ENCODE peak calls at places on chromosomes 1 and 21, in eight cellular contexts. One of them, this sample, is unnamed.

GRCh38 chr1:9809122-9809521 is 14.6 kb downstream of the CLSTN1 start:
- DNase-seq in thyroid gland: peak; percentile 62
- DNase-seq in ovary: no peak
- DNase-seq in BJ: no peak
- DNase-seq in left ventricle myocardium inferior: no peak
- DNase-seq in CD8-positive, alpha-beta memory T cell: no peak
- DNase-seq in pancreas: no peak
- DNase-seq in left lung: no peak
- DNase-seq in this sample: no peak

GRCh38 chr1:116699605-116700004 is 32.1 kb upstream of the IGSF3 start:
- DNase-seq in thyroid gland: no peak
- DNase-seq in ovary: no peak
- DNase-seq in BJ: no peak
- DNase-seq in left ventricle myocardium inferior: no peak
- DNase-seq in CD8-positive, alpha-beta memory T cell: no peak
- DNase-seq in pancreas: no peak
- DNase-seq in left lung: no peak
- DNase-seq in this sample: no peak

GRCh38 chr1:223827193-223827663 is 18.5 kb downstream of the TP53BP2 start:
- DNase-seq in thyroid gland: no peak
- DNase-seq in ovary: no peak
- DNase-seq in BJ: no peak
- DNase-seq in left ventricle myocardium inferior: no peak
- DNase-seq in CD8-positive, alpha-beta memory T cell: no peak
- DNase-seq in pancreas: no peak
- DNase-seq in left lung: no peak
- DNase-seq in this sample: no peak

GRCh38 chr1:44131411-44131810 is 10.0 kb downstream of the KLF18 start:
- DNase-seq in thyroid gland: no peak
- DNase-seq in ovary: no peak
- DNase-seq in BJ: no peak
- DNase-seq in left ventricle myocardium inferior: no peak
- DNase-seq in CD8-positive, alpha-beta memory T cell: no peak
- DNase-seq in pancreas: no peak
- DNase-seq in left lung: no peak
- DNase-seq in this sample: no peak

GRCh38 chr1:74964508-74964907 is 169.7 kb upstream of the LHX8 start:
- DNase-seq in thyroid gland: peak; percentile 88
- DNase-seq in ovary: no peak
- DNase-seq in BJ: no peak
- DNase-seq in left ventricle myocardium inferior: no peak
- DNase-seq in CD8-positive, alpha-beta memory T cell: no peak
- DNase-seq in pancreas: peak; percentile 13
- DNase-seq in left lung: no peak
- DNase-seq in this sample: no peak

GRCh38 chr1:202586018-202586821 is 124.0 kb downstream of the SYT2 start:
- DNase-seq in thyroid gland: peak; percentile 40
- DNase-seq in ovary: no peak
- DNase-seq in BJ: no peak
- DNase-seq in left ventricle myocardium inferior: no peak
- DNase-seq in CD8-positive, alpha-beta memory T cell: no peak
- DNase-seq in pancreas: peak; percentile 23
- DNase-seq in left lung: no peak
- DNase-seq in this sample: no peak

GRCh38 chr1:164950453-164951052 is 391.6 kb downstream of the PBX1 start:
- DNase-seq in thyroid gland: no peak
- DNase-seq in ovary: no peak
- DNase-seq in BJ: no peak
- DNase-seq in left ventricle myocardium inferior: no peak
- DNase-seq in CD8-positive, alpha-beta memory T cell: no peak
- DNase-seq in pancreas: no peak
- DNase-seq in left lung: no peak
- DNase-seq in this sample: no peak

GRCh38 chr21:45934071-45934470 is 47.5 kb upstream of the COL6A1 start:
- DNase-seq in thyroid gland: no peak
- DNase-seq in ovary: no peak
- DNase-seq in BJ: no peak
- DNase-seq in left ventricle myocardium inferior: no peak
- DNase-seq in CD8-positive, alpha-beta memory T cell: no peak
- DNase-seq in pancreas: no peak
- DNase-seq in left lung: peak; percentile 42
- DNase-seq in this sample: no peak

GRCh38 chr1:117681093-117681950 is 75.5 kb downstream of the TENT5C start:
- DNase-seq in thyroid gland: no peak
- DNase-seq in ovary: no peak
- DNase-seq in BJ: no peak
- DNase-seq in left ventricle myocardium inferior: no peak
- DNase-seq in CD8-positive, alpha-beta memory T cell: no peak
- DNase-seq in pancreas: no peak
- DNase-seq in left lung: no peak
- DNase-seq in this sample: no peak

GRCh38 chr1:244953865-244954264 is 89.5 kb upstream of the HNRNPU start:
- DNase-seq in thyroid gland: no peak
- DNase-seq in ovary: no peak
- DNase-seq in BJ: no peak
- DNase-seq in left ventricle myocardium inferior: no peak
- DNase-seq in CD8-positive, alpha-beta memory T cell: no peak
- DNase-seq in pancreas: no peak
- DNase-seq in left lung: no peak
- DNase-seq in this sample: no peak

GRCh38 chr1:94514095-94514727 is 27.3 kb downstream of the F3 start:
- DNase-seq in thyroid gland: peak; percentile 44
- DNase-seq in ovary: no peak
- DNase-seq in BJ: no peak
- DNase-seq in left ventricle myocardium inferior: no peak
- DNase-seq in CD8-positive, alpha-beta memory T cell: no peak
- DNase-seq in pancreas: no peak
- DNase-seq in left lung: no peak
- DNase-seq in this sample: peak; percentile 42

GRCh38 chr1:43864111-43865045 is 69.2 kb upstream of the ARTN start:
- DNase-seq in thyroid gland: peak; percentile 26
- DNase-seq in ovary: no peak
- DNase-seq in BJ: no peak
- DNase-seq in left ventricle myocardium inferior: no peak
- DNase-seq in CD8-positive, alpha-beta memory T cell: no peak
- DNase-seq in pancreas: no peak
- DNase-seq in left lung: no peak
- DNase-seq in this sample: no peak

DNA sequence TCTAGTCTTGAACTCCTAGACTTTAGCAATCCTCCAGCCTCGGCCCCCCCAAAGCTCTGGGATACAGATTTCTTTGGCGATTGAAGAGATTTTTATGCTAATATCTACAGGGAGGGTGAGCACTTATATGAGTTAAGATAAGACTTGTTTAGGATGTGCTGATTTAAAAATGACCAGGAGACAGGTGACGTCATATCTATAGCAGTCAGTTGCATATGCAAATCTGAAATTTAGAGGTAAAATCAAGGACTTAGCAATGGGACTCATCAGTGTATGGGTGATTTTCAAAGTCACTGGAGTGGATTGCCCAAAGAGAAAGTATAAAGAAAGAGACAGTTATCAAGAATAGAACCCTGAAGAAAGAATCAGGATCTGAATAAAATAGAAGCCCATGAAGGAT is 394.5 kb downstream of the ADGRL2 start:
- DNase-seq in thyroid gland: no peak
- DNase-seq in ovary: no peak
- DNase-seq in BJ: no peak
- DNase-seq in left ventricle myocardium inferior: no peak
- DNase-seq in CD8-positive, alpha-beta memory T cell: no peak
- DNase-seq in pancreas: no peak
- DNase-seq in left lung: no peak
- DNase-seq in this sample: no peak
- H3K36me3 ChIP-seq in thyroid gland: no peaks in the 10 kb centered on the region
- H3K36me3 ChIP-seq in ovary: no peaks in the 10 kb centered on the region
- H3K36me3 ChIP-seq in BJ: no peaks in the 10 kb centered on the region
- H3K36me3 ChIP-seq in left ventricle myocardium inferior: no peaks in the 10 kb centered on the region
- H3K36me3 ChIP-seq in CD8-positive, alpha-beta memory T cell: no peaks in the 10 kb centered on the region
- H3K36me3 ChIP-seq in pancreas: no peaks in the 10 kb centered on the region
- H3K36me3 ChIP-seq in left lung: no peaks in the 10 kb centered on the region
- H3K36me3 ChIP-seq in this sample: no peaks in the 10 kb centered on the region

DNA sequence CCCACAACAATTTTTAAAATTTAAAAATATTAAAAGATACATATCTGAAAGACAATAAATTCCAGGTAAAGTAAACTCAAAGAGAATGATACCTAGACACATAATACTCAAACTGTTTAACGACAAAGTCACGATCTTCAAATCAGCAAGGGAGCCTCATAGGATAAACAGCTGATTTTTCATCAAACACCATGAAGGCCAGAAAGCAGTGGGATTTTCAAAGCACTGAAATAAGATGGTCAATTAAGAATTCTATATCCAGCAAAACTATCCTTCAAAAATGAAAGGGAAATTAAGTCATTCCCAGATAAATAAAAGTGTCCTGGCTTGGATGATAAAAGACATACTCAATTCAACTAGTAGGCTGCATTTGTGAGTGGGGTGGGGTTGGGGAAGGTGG is 100.5 kb downstream of the TIAM1 start:
- DNase-seq in thyroid gland: no peak
- DNase-seq in ovary: no peak
- DNase-seq in BJ: no peak
- DNase-seq in left ventricle myocardium inferior: no peak
- DNase-seq in CD8-positive, alpha-beta memory T cell: no peak
- DNase-seq in pancreas: no peak
- DNase-seq in left lung: no peak
- DNase-seq in this sample: no peak
- H3K36me3 ChIP-seq in thyroid gland: no peaks in the 10 kb centered on the region
- H3K36me3 ChIP-seq in ovary: no peaks in the 10 kb centered on the region
- H3K36me3 ChIP-seq in BJ: no peaks in the 10 kb centered on the region
- H3K36me3 ChIP-seq in left ventricle myocardium inferior: peaks cover 34% of the 10 kb centered on the region
- H3K36me3 ChIP-seq in CD8-positive, alpha-beta memory T cell: no peaks in the 10 kb centered on the region
- H3K36me3 ChIP-seq in pancreas: no peaks in the 10 kb centered on the region
- H3K36me3 ChIP-seq in left lung: no peaks in the 10 kb centered on the region
- H3K36me3 ChIP-seq in this sample: no peaks in the 10 kb centered on the region

GRCh38 chr1:210330279-210330866 is 1.7 kb downstream of the HHAT start:
- DNase-seq in thyroid gland: no peak
- DNase-seq in ovary: no peak
- DNase-seq in BJ: no peak
- DNase-seq in left ventricle myocardium inferior: no peak
- DNase-seq in CD8-positive, alpha-beta memory T cell: no peak
- DNase-seq in pancreas: no peak
- DNase-seq in left lung: no peak
- DNase-seq in this sample: no peak

GRCh38 chr1:210332719-210333398 is 4.2 kb downstream of the HHAT start:
- DNase-seq in thyroid gland: no peak
- DNase-seq in ovary: no peak
- DNase-seq in BJ: no peak
- DNase-seq in left ventricle myocardium inferior: no peak
- DNase-seq in CD8-positive, alpha-beta memory T cell: peak; percentile 65
- DNase-seq in pancreas: no peak
- DNase-seq in left lung: no peak
- DNase-seq in this sample: no peak

GRCh38 chr1:210335001-210335400 is 6.3 kb downstream of the HHAT start:
- DNase-seq in thyroid gland: no peak
- DNase-seq in ovary: no peak
- DNase-seq in BJ: no peak
- DNase-seq in left ventricle myocardium inferior: no peak
- DNase-seq in CD8-positive, alpha-beta memory T cell: no peak
- DNase-seq in pancreas: no peak
- DNase-seq in left lung: no peak
- DNase-seq in this sample: no peak

GRCh38 chr1:210328746-210329488 is at the start of gene HHAT:
- DNase-seq in thyroid gland: peak; percentile 79
- DNase-seq in ovary: peak; percentile 76
- DNase-seq in BJ: peak; percentile 33
- DNase-seq in left ventricle myocardium inferior: peak; percentile 90
- DNase-seq in CD8-positive, alpha-beta memory T cell: peak; percentile 64
- DNase-seq in pancreas: peak; percentile 76
- DNase-seq in left lung: peak; percentile 95
- DNase-seq in this sample: peak; percentile 75

GRCh38 chr1:210332233-210332632 is 3.5 kb downstream of the HHAT start:
- DNase-seq in thyroid gland: no peak
- DNase-seq in ovary: no peak
- DNase-seq in BJ: no peak
- DNase-seq in left ventricle myocardium inferior: no peak
- DNase-seq in CD8-positive, alpha-beta memory T cell: peak; percentile 60
- DNase-seq in pancreas: no peak
- DNase-seq in left lung: no peak
- DNase-seq in this sample: no peak
- H3K36me3 ChIP-seq in thyroid gland: no peaks in the 10 kb centered on the region
- H3K36me3 ChIP-seq in ovary: no peaks in the 10 kb centered on the region
- H3K36me3 ChIP-seq in BJ: no peaks in the 10 kb centered on the region
- H3K36me3 ChIP-seq in left ventricle myocardium inferior: no peaks in the 10 kb centered on the region
- H3K36me3 ChIP-seq in CD8-positive, alpha-beta memory T cell: no peaks in the 10 kb centered on the region
- H3K36me3 ChIP-seq in pancreas: no peaks in the 10 kb centered on the region
- H3K36me3 ChIP-seq in left lung: no peaks in the 10 kb centered on the region
- H3K36me3 ChIP-seq in this sample: no peaks in the 10 kb centered on the region

GRCh38 chr1:180184041-180184440 is 29.4 kb downstream of the QSOX1 start:
- DNase-seq in thyroid gland: no peak
- DNase-seq in ovary: no peak
- DNase-seq in BJ: no peak
- DNase-seq in left ventricle myocardium inferior: no peak
- DNase-seq in CD8-positive, alpha-beta memory T cell: no peak
- DNase-seq in pancreas: no peak
- DNase-seq in left lung: no peak
- DNase-seq in this sample: no peak
- H3K36me3 ChIP-seq in thyroid gland: no peaks in the 10 kb centered on the region
- H3K36me3 ChIP-seq in ovary: no peaks in the 10 kb centered on the region
- H3K36me3 ChIP-seq in BJ: peaks cover 26% of the 10 kb centered on the region
- H3K36me3 ChIP-seq in left ventricle myocardium inferior: peaks cover 81% of the 10 kb centered on the region
- H3K36me3 ChIP-seq in CD8-positive, alpha-beta memory T cell: no peaks in the 10 kb centered on the region
- H3K36me3 ChIP-seq in pancreas: no peaks in the 10 kb centered on the region
- H3K36me3 ChIP-seq in left lung: peaks cover 99% of the 10 kb centered on the region
- H3K36me3 ChIP-seq in this sample: no peaks in the 10 kb centered on the region

DNA sequence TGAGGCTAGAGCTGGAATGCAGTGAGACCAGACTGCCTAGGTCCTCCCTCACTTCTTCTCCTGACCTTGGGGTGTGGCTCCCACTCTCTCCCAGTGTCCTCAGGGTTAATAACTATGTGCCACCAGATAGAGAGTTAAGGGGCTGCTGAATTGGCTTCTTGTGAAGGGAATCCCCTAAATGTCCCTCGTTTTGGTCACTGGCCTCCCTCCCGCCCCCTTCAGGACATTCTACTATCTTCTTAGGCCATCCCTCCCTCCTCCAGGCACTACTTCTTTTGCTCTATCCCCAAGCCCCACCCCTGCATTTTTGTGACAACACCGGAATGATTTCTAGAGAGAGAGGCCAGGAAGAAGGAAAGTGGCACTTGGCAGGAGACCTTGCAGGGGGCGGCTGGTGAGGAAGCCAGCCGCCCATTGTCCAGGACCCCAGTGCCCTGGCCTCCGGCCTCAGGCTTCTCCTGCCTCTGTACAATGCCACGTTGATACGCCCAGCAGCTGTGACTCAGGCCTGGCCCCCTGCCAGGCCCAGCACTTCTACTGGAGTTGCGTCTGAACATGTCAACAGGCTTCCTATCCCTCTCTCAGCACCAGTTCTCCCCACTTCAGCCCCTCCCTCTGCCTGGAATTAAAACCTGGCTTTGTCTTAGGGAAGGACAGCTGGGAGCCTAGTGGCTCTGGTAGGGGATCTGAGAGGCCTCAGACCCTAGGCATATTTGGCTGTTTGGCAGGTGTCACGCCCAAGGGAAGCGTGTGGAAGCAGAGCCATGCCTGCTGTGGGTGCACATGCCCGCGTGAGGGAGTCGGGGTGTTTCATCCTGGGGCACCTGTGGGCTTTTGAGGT is 9.1 kb downstream of the LMNA start:
- DNase-seq in thyroid gland: peak; percentile 98
- DNase-seq in ovary: peak; percentile 95
- DNase-seq in BJ: peak; percentile 93
- DNase-seq in left ventricle myocardium inferior: peak; percentile 96
- DNase-seq in CD8-positive, alpha-beta memory T cell: peak; percentile 54
- DNase-seq in pancreas: peak; percentile 93
- DNase-seq in left lung: peak; percentile 96
- DNase-seq in this sample: peak; percentile 88
- H3K36me3 ChIP-seq in thyroid gland: no peaks in the 10 kb centered on the region
- H3K36me3 ChIP-seq in ovary: no peaks in the 10 kb centered on the region
- H3K36me3 ChIP-seq in BJ: peaks cover 4% of the 10 kb centered on the region
- H3K36me3 ChIP-seq in left ventricle myocardium inferior: no peaks in the 10 kb centered on the region
- H3K36me3 ChIP-seq in CD8-positive, alpha-beta memory T cell: no peaks in the 10 kb centered on the region
- H3K36me3 ChIP-seq in pancreas: no peaks in the 10 kb centered on the region
- H3K36me3 ChIP-seq in left lung: peaks cover 7% of the 10 kb centered on the region
- H3K36me3 ChIP-seq in this sample: peaks cover 22% of the 10 kb centered on the region

This sample was measured in HAP-1.